ENCODE peak calls at places on chromosomes 11 and 22, in five cellular contexts. C, B, I, L and X are unnamed samples.

GRCh38 chr22:46064966-46065666 is 85.2 kb upstream of the PPARA start:
- DNase-seq in C (no peak), B (peak), I (no peak), L (no peak), X (no peak)

GRCh38 chr22:28440517-28441366 is 238.9 kb downstream of the TTC28 start:
- DNase-seq in C (no peak), B (peak), I (peak), L (no peak), X (peak)

GRCh38 chr22:38957046-38957770 is at the start of gene APOBEC3A:
- DNase-seq in C (no peak), B (no peak), I (no peak), L (no peak), X (no peak)

GRCh38 chr11:113373306-113373705 is 14.3 kb upstream of the ANKK1 start:
- DNase-seq in C (no peak), B (peak), I (peak), L (no peak), X (no peak)

GRCh38 chr11:65414776-65415498 is 7.7 kb upstream of the NEAT1 start:
- DNase-seq in C (peak), B (peak), I (no peak), L (no peak), X (no peak)

GRCh38 chr11:3845670-3846069 is 4.9 kb upstream of the RHOG start:
- DNase-seq in C (no peak), B (no peak), I (no peak), L (no peak), X (no peak)

GRCh38 chr22:38270091-38270972 is 2.5 kb downstream of the TMEM184B start:
- DNase-seq in C (no peak), B (peak), I (no peak), L (no peak), X (no peak)

GRCh38 chr11:20397281-20397680 is 9.8 kb downstream of the PRMT3 start:
- DNase-seq in C (no peak), B (peak), I (peak), L (no peak), X (peak)

GRCh38 chr22:38724926-38725571 is 19.3 kb downstream of the GTPBP1 start:
- DNase-seq in C (no peak), B (peak), I (no peak), L (no peak), X (no peak)

GRCh38 chr22:46754110-46754799 is 8.2 kb upstream of the TBC1D22A start:
- DNase-seq in C (no peak), B (peak), I (peak), L (no peak), X (peak)

GRCh38 chr11:21630934-21631478 is 561.9 kb upstream of the ANO5 start:
- DNase-seq in C (no peak), B (no peak), I (no peak), L (no peak), X (no peak)

GRCh38 chr11:34345012-34345804 is 12.6 kb downstream of the ABTB2 start:
- DNase-seq in C (no peak), B (peak), I (no peak), L (no peak), X (no peak)

GRCh38 chr11:71068963-71069362 is 183.4 kb downstream of the SHANK2 start:
- DNase-seq in C (no peak), B (no peak), I (no peak), L (no peak), X (no peak)

GRCh38 chr22:45903355-45904149 is 73.4 kb downstream of the WNT7B start:
- DNase-seq in C (no peak), B (peak), I (peak), L (no peak), X (peak)

GRCh38 chr22:46052801-46053562 is 76.0 kb upstream of the WNT7B start:
- DNase-seq in C (no peak), B (peak), I (no peak), L (no peak), X (no peak)

GRCh38 chr11:100632970-100633452 is 54.1 kb upstream of the ARHGAP42 start:
- DNase-seq in C (no peak), B (peak), I (peak), L (no peak), X (no peak)

GRCh38 chr22:26751217-26751616 is 93.8 kb downstream of the MIAT start:
- DNase-seq in C (peak), B (no peak), I (no peak), L (no peak), X (no peak)

GRCh38 chr11:65575568-65576231 is at the start of gene EHBP1L1:
- DNase-seq in C (peak), B (peak), I (no peak), L (no peak), X (no peak)